ENCODE peak calls at places on chromosome 7, in seven cellular contexts. W is transverse colon, O is prostate gland, A is thoracic aorta, D is AG04450, J is ovary, Q is neural progenitor cell. C is an unnamed sample.

GRCh38 chr7:101784275-101785127 is 32.9 kb upstream of the CUX1 start:
- DNase-seq in W (no peak), O (no peak), A (no peak), D (no peak), J (no peak), Q (no peak), C (no peak)

GRCh38 chr7:133504825-133505224 is 251.9 kb downstream of the EXOC4 start:
- DNase-seq in W (no peak), O (no peak), A (no peak), D (no peak), J (no peak), Q (no peak), C (no peak)

GRCh38 chr7:44581426-44581906 is 565 bp downstream of the TMED4 start:
- DNase-seq in W (peak), O (no peak), A (no peak), D (no peak), J (no peak), Q (no peak), C (peak)

GRCh38 chr7:17599733-17600685 is 301.6 kb downstream of the AHR start:
- DNase-seq in W (no peak), O (no peak), A (no peak), D (peak), J (no peak), Q (no peak), C (no peak)

GRCh38 chr7:135260930-135261721 is 27.5 kb downstream of the STRA8 start:
- DNase-seq in W (no peak), O (no peak), A (no peak), D (no peak), J (no peak), Q (no peak), C (peak)

GRCh38 chr7:68244411-68244810 is 1247.8 kb downstream of the TYW1 start:
- DNase-seq in W (no peak), O (no peak), A (no peak), D (no peak), J (no peak), Q (no peak), C (no peak)

GRCh38 chr7:70241776-70242175 is 643.5 kb downstream of the AUTS2 start:
- DNase-seq in W (no peak), O (no peak), A (no peak), D (no peak), J (no peak), Q (no peak), C (no peak)

GRCh38 chr7:18116661-18117060 is 89.0 kb upstream of the PRPS1L1 start:
- DNase-seq in W (no peak), O (no peak), A (no peak), D (no peak), J (no peak), Q (no peak), C (no peak)

GRCh38 chr7:115099906-115100305 is 178.0 kb downstream of the MDFIC start:
- DNase-seq in W (no peak), O (no peak), A (no peak), D (peak), J (no peak), Q (no peak), C (no peak)

GRCh38 chr7:33500590-33500989 is 371.2 kb downstream of the BBS9 start:
- DNase-seq in W (no peak), O (no peak), A (no peak), D (no peak), J (no peak), Q (no peak), C (no peak)

GRCh38 chr7:43302773-43303172 is 190.3 kb downstream of the HECW1 start:
- DNase-seq in W (no peak), O (no peak), A (no peak), D (no peak), J (no peak), Q (no peak), C (no peak)

GRCh38 chr7:47931005-47931787 is 17.1 kb downstream of the PKD1L1 start:
- DNase-seq in W (no peak), O (no peak), A (no peak), D (no peak), J (no peak), Q (no peak), C (no peak)

GRCh38 chr7:35723011-35723410 is 28.1 kb upstream of the HERPUD2 start:
- DNase-seq in W (no peak), O (no peak), A (no peak), D (no peak), J (no peak), Q (no peak), C (no peak)

GRCh38 chr7:137789215-137789899 is 57.4 kb downstream of the DGKI start:
- DNase-seq in W (no peak), O (no peak), A (no peak), D (no peak), J (no peak), Q (no peak), C (no peak)

GRCh38 chr7:44898059-44898458 is 12.7 kb upstream of the PURB start:
- DNase-seq in W (no peak), O (no peak), A (no peak), D (no peak), J (no peak), Q (no peak), C (no peak)

GRCh38 chr7:34620425-34620824 is 37.6 kb upstream of the NPSR1 start:
- DNase-seq in W (no peak), O (no peak), A (no peak), D (no peak), J (no peak), Q (no peak), C (no peak)

GRCh38 chr7:101898019-101898575 is 80.7 kb downstream of the CUX1 start:
- DNase-seq in W (no peak), O (peak), A (no peak), D (no peak), J (no peak), Q (no peak), C (no peak)

GRCh38 chr7:116762951-116763350 is 91.0 kb downstream of the MET start:
- DNase-seq in W (no peak), O (no peak), A (no peak), D (no peak), J (no peak), Q (no peak), C (peak)

GRCh38 chr7:133301444-133301843 is 48.6 kb downstream of the EXOC4 start:
- DNase-seq in W (no peak), O (no peak), A (no peak), D (no peak), J (no peak), Q (no peak), C (no peak)

GRCh38 chr7:108083980-108084379 is 46.2 kb downstream of the LAMB4 start:
- DNase-seq in W (no peak), O (no peak), A (no peak), D (no peak), J (no peak), Q (no peak), C (no peak)

GRCh38 chr7:29231671-29232267 is 37.2 kb downstream of the CHN2 start:
- DNase-seq in W (no peak), O (no peak), A (no peak), D (no peak), J (no peak), Q (peak), C (no peak)

GRCh38 chr7:35748348-35748747 is 52.5 kb upstream of the SEPTIN7 start:
- DNase-seq in W (no peak), O (no peak), A (no peak), D (no peak), J (no peak), Q (no peak), C (no peak)

GRCh38 chr7:70787772-70788171 is 344.2 kb upstream of the GALNT17 start:
- DNase-seq in W (no peak), O (no peak), A (no peak), D (no peak), J (no peak), Q (no peak), C (no peak)

GRCh38 chr7:112160771-112161150 is 45.4 kb downstream of the DOCK4 start:
- DNase-seq in W (no peak), O (peak), A (no peak), D (no peak), J (no peak), Q (no peak), C (no peak)

GRCh38 chr7:100472854-100473499 is 6.0 kb downstream of the TSC22D4 start:
- DNase-seq in W (no peak), O (no peak), A (no peak), D (no peak), J (no peak), Q (no peak), C (no peak)

GRCh38 chr7:121954803-121955202 is 81.8 kb downstream of the PTPRZ1 start:
- DNase-seq in W (no peak), O (no peak), A (no peak), D (peak), J (no peak), Q (no peak), C (no peak)

GRCh38 chr7:140200102-140200989 is 23.6 kb upstream of the KDM7A start:
- DNase-seq in W (peak), O (peak), A (peak), D (no peak), J (no peak), Q (no peak), C (no peak)

GRCh38 chr7:30831936-30832335 is 60.7 kb downstream of the MINDY4 start:
- DNase-seq in W (no peak), O (no peak), A (no peak), D (no peak), J (no peak), Q (no peak), C (no peak)

GRCh38 chr7:107622429-107622828 is 38.2 kb upstream of the SLC26A4 start:
- DNase-seq in W (no peak), O (no peak), A (no peak), D (peak), J (no peak), Q (no peak), C (no peak)

GRCh38 chr7:157688439-157689268 is 351.9 kb downstream of the DNAJB6 start:
- DNase-seq in W (no peak), O (no peak), A (no peak), D (no peak), J (peak), Q (peak), C (peak)

GRCh38 chr7:154931906-154932305 is 71.0 kb downstream of the PAXIP1 start:
- DNase-seq in W (no peak), O (no peak), A (no peak), D (no peak), J (no peak), Q (no peak), C (no peak)

GRCh38 chr7:154928136-154929005 is 74.6 kb downstream of the PAXIP1 start:
- DNase-seq in W (peak), O (peak), A (no peak), D (peak), J (peak), Q (no peak), C (peak)

GRCh38 chr7:154929006-154929726 is 73.8 kb downstream of the PAXIP1 start:
- DNase-seq in W (peak), O (no peak), A (no peak), D (no peak), J (no peak), Q (no peak), C (no peak)

GRCh38 chr7:154927624-154928125 is 75.2 kb downstream of the PAXIP1 start:
- DNase-seq in W (peak), O (peak), A (peak), D (peak), J (peak), Q (peak), C (peak)
- H3K4me3 ChIP-seq in W (peak), O (peak), A (peak), D (peak), J (peak), Q (no peak), C (no peak)

DNA sequence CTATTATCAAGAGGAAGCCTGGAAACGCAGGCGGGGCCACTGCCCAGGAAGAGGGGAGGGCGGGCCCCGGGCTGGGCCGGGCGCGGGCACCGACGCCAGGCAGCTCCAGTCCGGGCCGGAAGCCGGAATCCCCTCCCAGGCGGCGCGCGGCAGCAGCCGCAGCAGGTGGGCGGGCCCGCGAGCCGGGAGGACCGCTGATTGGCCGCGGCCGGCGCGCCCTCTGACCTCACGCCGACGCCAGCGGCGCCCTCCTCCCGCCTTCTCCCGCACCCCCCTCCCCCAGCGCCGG is 438 bp downstream of the BCL7B start:
- DNase-seq in W (peak), O (peak), A (peak), D (peak), J (peak), Q (peak), C (peak)
- TF ChIP-seq CTCF in W (no peak), O (no peak), A (no peak), D (no peak), J (no peak), Q (no peak), C (no peak)

DNA sequence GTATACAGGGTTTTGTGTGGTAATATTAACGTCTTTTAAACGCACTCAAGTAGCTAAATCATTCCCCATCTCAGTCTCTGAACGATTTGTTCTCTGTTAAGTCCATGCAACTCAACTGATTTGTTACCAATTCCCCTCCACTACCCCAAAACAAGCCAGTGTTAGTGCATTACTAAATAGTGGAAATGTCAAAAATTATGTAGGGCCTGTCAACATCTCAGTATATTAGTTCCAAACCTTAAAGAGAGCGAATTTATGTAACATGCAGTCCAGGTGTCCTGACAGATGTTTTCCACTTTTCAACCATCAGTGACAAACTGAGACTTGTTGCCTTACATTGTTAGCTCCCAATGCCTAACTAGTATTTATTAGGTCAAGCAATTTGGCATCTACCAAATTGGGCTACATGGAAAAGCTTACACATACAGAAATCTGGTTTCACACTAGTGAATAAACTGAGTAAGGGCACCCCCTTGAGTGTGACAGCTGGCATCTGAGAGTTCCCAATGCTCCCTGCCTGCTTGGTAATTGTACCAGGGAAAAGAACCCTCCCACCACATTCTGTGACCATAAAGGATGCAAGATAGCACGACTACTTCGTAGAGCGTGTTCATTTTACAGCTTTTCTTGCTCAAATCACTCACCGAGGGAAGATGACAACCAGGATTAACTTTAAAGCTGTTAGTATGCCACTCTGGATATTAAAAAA is 12.1 kb downstream of the HNRNPA2B1 start:
- DNase-seq in W (no peak), O (no peak), A (no peak), D (no peak), J (no peak), Q (no peak), C (no peak)
- H3K27ac ChIP-seq in W (no peak), O (no peak), A (no peak), D (no peak), J (no peak), Q (peak), C (peak)

GRCh38 chr7:75623390-75624133 is 115.2 kb downstream of the HIP1 start:
- DNase-seq in W (no peak), O (no peak), A (no peak), D (no peak), J (no peak), Q (no peak), C (no peak)
- H3K4me3 ChIP-seq in W (no peak), O (no peak), A (no peak), D (no peak), J (no peak), Q (no peak), C (no peak)

GRCh38 chr7:151849008-151849878 is 27.7 kb downstream of the PRKAG2 start:
- DNase-seq in W (no peak), O (no peak), A (no peak), D (no peak), J (peak), Q (no peak), C (no peak)
- TF ChIP-seq CTCF in W (no peak), O (no peak), A (no peak), D (no peak), J (no peak), Q (no peak), C (no peak)

GRCh38 chr7:104695563-104695962 is 318.4 kb upstream of the KMT2E start:
- DNase-seq in W (no peak), O (no peak), A (no peak), D (no peak), J (no peak), Q (no peak), C (no peak)
- H3K27ac ChIP-seq in W (no peak), O (no peak), A (no peak), D (no peak), J (no peak), Q (no peak), C (no peak)

DNA sequence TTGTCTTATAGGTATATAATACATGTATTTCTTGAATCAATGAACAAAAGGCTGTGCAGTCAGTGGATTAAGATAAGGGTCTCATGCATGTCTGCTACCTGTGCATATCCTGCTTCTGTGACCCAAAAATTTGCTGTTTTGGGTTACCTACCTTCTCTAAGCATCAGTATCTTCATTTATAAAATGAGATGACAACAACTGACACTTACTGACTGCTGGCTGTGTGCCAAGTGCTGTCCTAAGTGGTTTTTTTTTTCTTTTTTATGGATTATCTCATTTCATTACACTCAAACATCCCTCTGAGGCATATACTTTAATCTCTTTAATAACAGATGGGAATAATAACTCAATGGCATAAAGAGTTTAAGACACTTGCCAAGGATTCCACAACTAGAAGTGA is 2.1 kb downstream of the PDK4 start:
- DNase-seq in W (no peak), O (no peak), A (no peak), D (no peak), J (no peak), Q (no peak), C (no peak)
- H3K4me3 ChIP-seq in W (peak), O (peak), A (peak), D (no peak), J (peak), Q (no peak), C (no peak)

GRCh38 chr7:142908921-142909870 is 23.7 kb upstream of the TRPV6 start:
- DNase-seq in W (no peak), O (no peak), A (no peak), D (no peak), J (no peak), Q (peak), C (peak)
- TF ChIP-seq CTCF in W (no peak), O (no peak), A (no peak), D (no peak), J (no peak), Q (peak), C (peak)

DNA sequence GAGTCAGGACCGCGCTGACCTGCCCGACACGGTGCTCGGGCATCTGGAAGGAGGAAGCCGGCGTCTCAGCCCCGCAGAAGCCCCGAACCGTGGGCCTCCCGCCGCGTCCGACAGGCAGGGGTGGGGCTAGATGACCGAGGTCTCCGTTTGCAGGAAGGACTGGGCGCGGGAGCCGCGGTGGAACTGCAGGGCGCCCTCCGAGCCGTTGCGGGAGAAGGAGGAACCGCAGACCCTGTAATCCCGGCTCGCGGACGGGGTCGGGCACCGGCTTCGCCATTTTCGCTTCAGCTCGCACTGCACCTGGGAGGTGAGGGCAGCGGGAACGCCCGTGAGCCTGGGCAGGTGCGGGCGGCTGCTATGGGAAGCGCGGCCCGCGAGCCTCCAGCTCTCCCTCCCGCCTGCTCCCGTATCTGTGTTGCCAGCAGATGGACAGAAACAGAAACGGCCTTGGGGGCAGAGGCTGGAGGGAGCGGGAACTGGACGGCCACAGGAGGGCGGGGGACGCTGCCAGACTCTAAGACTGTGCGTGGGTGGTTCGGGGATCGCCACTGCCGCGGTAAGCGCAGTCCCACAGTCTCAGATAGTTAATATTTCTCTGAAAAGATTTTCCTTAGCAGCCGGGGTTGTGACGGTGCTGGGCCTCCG is 114.1 kb downstream of the VIPR2 start:
- DNase-seq in W (peak), O (no peak), A (no peak), D (no peak), J (peak), Q (peak), C (peak)
- H3K27ac ChIP-seq in W (peak), O (peak), A (peak), D (no peak), J (peak), Q (no peak), C (peak)